ENCODE peak calls at places on chromosomes 16 and 17, in six cellular contexts. L is tibial artery, J is natural killer cell, E is tibial nerve, B is osteoblast, S is gastrocnemius medialis. X is an unnamed sample.

GRCh38 chr16:23121024-23121423 is 28.2 kb downstream of the USP31 start:
- DNase-seq in L (no peak), B (peak), E (no peak), J (no peak), S (no peak), X (no peak)

GRCh38 chr17:76940738-76941350 is 72.6 kb downstream of the MGAT5B start:
- DNase-seq in J (no peak), B (no peak), S (no peak), E (no peak), L (no peak), X (no peak)

GRCh38 chr17:31508310-31509094 is 117.0 kb downstream of the RAB11FIP4 start:
- DNase-seq in B (peak), L (no peak), E (no peak), J (peak), S (no peak), X (no peak)

GRCh38 chr16:21599994-21600773 is 807 bp downstream of the METTL9 start:
- DNase-seq in B (peak), S (no peak), E (no peak), L (no peak), J (no peak), X (no peak)

GRCh38 chr16:53837421-53837820 is 133.5 kb downstream of the FTO start:
- DNase-seq in B (no peak), L (no peak), E (no peak), J (no peak), S (no peak), X (no peak)

GRCh38 chr16:74623214-74623842 is 16.4 kb upstream of the GLG1 start:
- DNase-seq in S (no peak), L (no peak), E (no peak), J (no peak), B (peak), X (no peak)

GRCh38 chr16:68645494-68646388 is 631 bp downstream of the CDH3 start:
- DNase-seq in L (no peak), B (no peak), S (no peak), J (no peak), E (no peak), X (no peak)

GRCh38 chr16:21001262-21001661 is 100.7 kb downstream of the LYRM1 start:
- DNase-seq in J (no peak), L (no peak), S (no peak), B (no peak), E (no peak), X (no peak)

GRCh38 chr17:66494023-66494803 is 191.8 kb downstream of the PRKCA start:
- DNase-seq in S (no peak), J (no peak), E (no peak), B (peak), L (no peak), X (no peak)

GRCh38 chr17:73400915-73401545 is 89.2 kb upstream of the CDC42EP4 start:
- DNase-seq in S (no peak), E (no peak), B (peak), L (no peak), J (no peak), X (no peak)

GRCh38 chr16:12917653-12918052 is 16.3 kb downstream of the SHISA9 start:
- DNase-seq in J (no peak), E (no peak), B (no peak), S (no peak), L (no peak), X (no peak)

GRCh38 chr17:42287305-42288077 is 807 bp upstream of the STAT5A start:
- DNase-seq in J (peak), B (peak), L (peak), E (no peak), S (peak), X (no peak)

GRCh38 chr16:68383858-68384257 is 64.5 kb downstream of the SMPD3 start:
- DNase-seq in J (no peak), B (peak), S (peak), E (no peak), L (no peak), X (no peak)

GRCh38 chr16:19808061-19808621 is 76.5 kb downstream of the GPRC5B start:
- DNase-seq in J (no peak), S (peak), L (no peak), E (no peak), B (peak), X (no peak)

GRCh38 chr17:74042744-74043486 is 160.6 kb upstream of the RPL38 start:
- DNase-seq in E (no peak), S (peak), J (no peak), L (peak), B (peak), X (no peak)

GRCh38 chr17:77666881-77667395 is 291.6 kb upstream of the TNRC6C start:
- DNase-seq in J (peak), S (no peak), E (no peak), B (no peak), L (no peak), X (no peak)

GRCh38 chr17:57955183-57955952 is at the start of gene CUEDC1:
- DNase-seq in B (peak), S (peak), L (peak), E (peak), J (peak), X (no peak)

GRCh38 chr16:6682142-6682811 is 650.4 kb upstream of the RBFOX1 start:
- DNase-seq in S (no peak), J (no peak), L (peak), E (no peak), B (no peak), X (peak)

GRCh38 chr16:85004587-85005205 is 6.6 kb downstream of the ZDHHC7 start:
- DNase-seq in B (peak), S (no peak), E (no peak), J (no peak), L (no peak), X (no peak)

GRCh38 chr16:8257561-8257960 is 332.8 kb downstream of the TMEM114 start:
- DNase-seq in J (no peak), E (no peak), S (no peak), L (no peak), B (no peak), X (no peak)

GRCh38 chr16:12667909-12668308 is 135.8 kb downstream of the CPPED1 start:
- DNase-seq in B (no peak), L (no peak), J (no peak), E (no peak), S (no peak), X (no peak)

GRCh38 chr17:1390422-1391367 is 9.3 kb downstream of the YWHAE start:
- DNase-seq in E (no peak), L (no peak), J (no peak), B (peak), S (peak), X (no peak)

GRCh38 chr17:44307387-44308186 is 814 bp upstream of the RUNDC3A start:
- DNase-seq in L (no peak), E (no peak), B (peak), S (no peak), J (no peak), X (peak)

GRCh38 chr16:11498683-11499082 is 88.0 kb downstream of the LITAF start:
- DNase-seq in L (no peak), B (no peak), J (no peak), S (no peak), E (no peak), X (no peak)

GRCh38 chr17:13415877-13416416 is 185.8 kb downstream of the HS3ST3A1 start:
- DNase-seq in E (no peak), J (no peak), B (peak), L (no peak), S (no peak), X (no peak)

GRCh38 chr16:75252946-75253911 is 1.8 kb upstream of the BCAR1 start:
- DNase-seq in J (no peak), B (peak), S (peak), E (no peak), L (no peak), X (no peak)

GRCh38 chr17:50697663-50698272 is 9.9 kb downstream of the ANKRD40 start:
- DNase-seq in J (no peak), E (no peak), B (no peak), S (no peak), L (no peak), X (no peak)
- TF ChIP-seq CTCF in J (no peak), E (no peak), B (no peak), S (no peak), L (no peak), X (peak)

GRCh38 chr17:50151041-50151936 is 812 bp upstream of the PPP1R9B start:
- DNase-seq in B (peak), S (peak), L (peak), E (peak), J (peak), X (peak)
- TF ChIP-seq CTCF in B (peak), S (peak), L (peak), E (peak), J (peak), X (peak)

DNA sequence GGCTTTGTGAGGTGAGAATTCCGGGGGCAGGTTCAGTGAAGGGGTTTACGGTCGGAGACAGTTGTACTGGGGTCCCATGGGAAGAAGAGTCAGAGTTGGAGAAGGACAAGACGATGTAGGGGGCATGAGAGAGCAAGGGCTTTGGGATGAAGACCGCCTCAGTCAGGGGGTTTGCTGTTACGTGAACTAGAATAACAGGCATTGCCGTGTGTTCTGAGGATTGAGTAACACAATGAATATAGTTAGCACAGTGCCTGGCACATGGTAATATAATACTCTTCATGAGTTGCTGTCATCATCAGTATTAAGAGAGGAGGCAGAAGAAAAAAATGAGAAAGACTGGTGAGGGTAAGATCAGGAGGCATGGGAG is 577 bp downstream of the ZNF646 start:
- DNase-seq in J (no peak), S (no peak), L (no peak), B (no peak), E (no peak), X (no peak)
- TF ChIP-seq CTCF in J (no peak), S (no peak), L (no peak), B (peak), E (no peak), X (no peak)

DNA sequence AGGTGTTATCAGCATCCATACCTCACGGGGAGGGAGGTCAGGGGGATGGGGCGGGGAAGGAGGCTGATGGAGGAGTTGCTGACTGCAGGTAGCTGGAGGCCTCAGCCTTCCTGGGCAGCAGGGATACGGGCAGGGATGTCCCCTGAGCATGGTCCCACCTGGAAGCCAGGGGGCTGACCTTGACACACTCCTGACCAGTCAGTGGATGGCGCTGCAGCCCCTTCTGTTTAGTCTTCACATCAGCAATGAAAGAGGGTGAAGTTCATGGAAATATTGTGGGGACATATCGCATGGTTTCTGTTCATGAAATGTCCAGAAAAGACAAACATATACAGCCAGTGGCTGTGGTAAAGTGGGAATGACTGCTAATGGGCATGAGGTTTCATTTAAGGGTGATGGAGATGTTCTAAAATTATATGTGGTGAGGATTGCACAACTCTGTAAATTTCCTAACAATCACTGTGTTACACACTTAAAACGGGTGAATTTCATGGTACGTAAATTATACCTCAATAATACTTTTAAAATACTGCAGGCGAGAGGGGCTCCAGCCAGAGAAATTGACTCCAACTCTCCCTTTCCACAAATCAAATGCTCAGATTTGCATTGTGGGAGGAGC is 489.6 kb downstream of the CDH13 start:
- DNase-seq in E (no peak), S (no peak), B (no peak), J (no peak), L (no peak), X (no peak)
- TF ChIP-seq CTCF in E (no peak), S (no peak), B (no peak), J (no peak), L (no peak), X (no peak)

DNA sequence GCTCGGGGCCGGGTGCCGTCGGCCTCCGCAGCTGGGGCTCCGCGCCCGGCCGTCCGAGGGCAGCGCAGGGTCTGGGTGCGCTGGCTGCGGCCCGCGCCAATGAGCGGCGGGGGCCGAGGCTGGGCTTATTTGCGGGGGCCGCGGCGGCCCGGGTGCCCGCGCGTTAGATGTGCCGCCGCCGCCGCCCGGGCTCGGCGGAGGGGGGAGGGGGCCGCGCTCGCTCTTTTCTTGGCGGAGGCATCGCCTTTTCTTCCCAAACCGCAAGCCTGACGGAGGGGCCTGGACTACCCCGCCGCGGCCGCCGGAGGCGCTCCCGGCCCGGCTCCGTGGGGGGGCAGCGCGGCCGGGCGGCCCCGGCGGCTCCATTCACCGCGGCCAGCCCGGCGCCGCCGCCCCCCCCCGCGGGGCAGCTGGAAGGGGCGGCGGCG is at the start of gene NOTUM:
- DNase-seq in B (peak), E (no peak), L (no peak), J (no peak), S (peak), X (no peak)
- TF ChIP-seq CTCF in B (no peak), E (peak), L (peak), J (no peak), S (peak), X (no peak)